ENCODE peak calls at places on chromosomes 5 and 9, in six cellular contexts. R, U, M, Z, G and A are unnamed samples.

GRCh38 chr5:150589791-150590601 is 50.5 kb upstream of the SYNPO start:
- DNase-seq in R (peak; percentile 55), U (peak; percentile 60), M (peak; percentile 14), Z (no peak), G (peak; percentile 64), A (peak; percentile 62)

GRCh38 chr5:110477923-110478322 is 248.5 kb downstream of the TMEM232 start:
- DNase-seq in R (no peak), U (no peak), M (no peak), Z (no peak), G (no peak), A (no peak)

GRCh38 chr9:85863875-85864274 is 77.1 kb upstream of the NAA35 start:
- DNase-seq in R (no peak), U (no peak), M (no peak), Z (no peak), G (no peak), A (no peak)

GRCh38 chr5:87116821-87117512 is 150.7 kb upstream of the RASA1 start:
- DNase-seq in R (no peak), U (no peak), M (no peak), Z (no peak), G (no peak), A (no peak)

GRCh38 chr9:91623004-91623403 is 199.4 kb upstream of the NFIL3 start:
- DNase-seq in R (no peak), U (no peak), M (no peak), Z (no peak), G (no peak), A (no peak)

GRCh38 chr5:132487841-132488555 is 2.6 kb downstream of the IRF1 start:
- DNase-seq in R (peak; percentile 24), U (peak; percentile 6), M (no peak), Z (no peak), G (no peak), A (no peak)

GRCh38 chr9:120692901-120693573 is 21.2 kb downstream of the MEGF9 start:
- DNase-seq in R (no peak), U (no peak), M (no peak), Z (no peak), G (no peak), A (no peak)

GRCh38 chr5:71969464-71969863 is 137.8 kb upstream of the MAP1B start:
- DNase-seq in R (no peak), U (no peak), M (no peak), Z (no peak), G (no peak), A (no peak)

GRCh38 chr5:54018438-54018837 is 291.9 kb downstream of the ARL15 start:
- DNase-seq in R (no peak), U (no peak), M (no peak), Z (no peak), G (peak; percentile 72), A (no peak)

GRCh38 chr5:153153086-153153485 is 337.4 kb upstream of the GRIA1 start:
- DNase-seq in R (no peak), U (no peak), M (no peak), Z (no peak), G (no peak), A (no peak)

GRCh38 chr9:9615086-9615485 is 997.7 kb downstream of the PTPRD start:
- DNase-seq in R (no peak), U (no peak), M (no peak), Z (no peak), G (no peak), A (no peak)

GRCh38 chr5:171770153-171770552 is 15.5 kb upstream of the SMIM23 start:
- DNase-seq in R (no peak), U (no peak), M (no peak), Z (no peak), G (peak; percentile 40), A (no peak)

GRCh38 chr5:142017832-142018427 is 5.1 kb upstream of the GNPDA1 start:
- DNase-seq in R (no peak), U (no peak), M (no peak), Z (no peak), G (no peak), A (no peak)

GRCh38 chr9:2800385-2801179 is 43.3 kb downstream of the PUM3 start:
- DNase-seq in R (no peak), U (no peak), M (no peak), Z (no peak), G (peak; percentile 57), A (no peak)

GRCh38 chr5:1777281-1778137 is 22.1 kb downstream of the MRPL36 start:
- DNase-seq in R (peak; percentile 66), U (no peak), M (no peak), Z (no peak), G (no peak), A (no peak)

GRCh38 chr5:140266471-140267200 is 36.3 kb downstream of the PFDN1 start:
- DNase-seq in R (no peak), U (no peak), M (no peak), Z (no peak), G (no peak), A (no peak)

DNA sequence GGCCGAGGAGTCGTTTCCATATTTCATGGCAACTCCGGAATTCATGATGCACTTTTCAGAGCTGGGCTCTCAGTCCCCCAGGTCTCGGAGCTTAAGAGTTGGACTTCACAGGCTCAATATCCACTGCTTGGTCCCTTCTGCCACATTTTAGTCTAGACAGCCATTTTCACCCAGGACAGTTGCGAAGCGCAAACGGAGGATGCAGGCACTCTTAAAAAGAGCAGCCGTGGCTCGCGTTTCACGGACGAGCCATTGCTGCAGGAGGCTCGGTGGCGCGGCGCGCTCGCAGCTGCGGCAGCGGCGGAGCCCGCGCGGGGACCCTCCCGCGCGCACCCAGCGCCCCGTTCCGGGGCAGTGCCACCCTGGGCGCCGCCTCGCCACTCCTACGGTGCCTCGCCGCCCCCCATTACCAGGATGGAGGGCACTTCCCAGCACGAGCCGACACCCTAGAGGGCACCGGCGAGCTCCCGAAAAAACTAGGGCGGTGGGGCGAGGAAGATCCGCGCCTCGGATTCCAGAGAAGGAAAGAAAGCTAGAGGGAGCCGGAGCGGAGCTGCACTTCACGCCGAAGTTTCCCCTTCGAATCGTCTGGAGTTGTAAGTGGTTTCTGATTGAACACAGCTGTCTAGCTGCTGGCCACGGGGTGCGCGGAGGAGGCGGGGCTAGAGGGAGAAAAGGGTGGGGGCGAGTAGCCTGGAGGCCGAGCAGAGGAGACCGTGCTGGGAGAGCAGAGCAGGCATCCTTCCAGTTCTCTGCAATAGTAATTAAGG is 140.3 kb downstream of the TSSK1B start:
- DNase-seq in R (peak; percentile 91), U (peak; percentile 82), M (peak; percentile 62), Z (peak; percentile 56), G (peak; percentile 85), A (peak; percentile 87)
- TF ChIP-seq CTCF in R (peak; percentile 54), U (no peak), M (peak; percentile 26), Z (no peak), G (peak; percentile 20), A (no peak)

DNA sequence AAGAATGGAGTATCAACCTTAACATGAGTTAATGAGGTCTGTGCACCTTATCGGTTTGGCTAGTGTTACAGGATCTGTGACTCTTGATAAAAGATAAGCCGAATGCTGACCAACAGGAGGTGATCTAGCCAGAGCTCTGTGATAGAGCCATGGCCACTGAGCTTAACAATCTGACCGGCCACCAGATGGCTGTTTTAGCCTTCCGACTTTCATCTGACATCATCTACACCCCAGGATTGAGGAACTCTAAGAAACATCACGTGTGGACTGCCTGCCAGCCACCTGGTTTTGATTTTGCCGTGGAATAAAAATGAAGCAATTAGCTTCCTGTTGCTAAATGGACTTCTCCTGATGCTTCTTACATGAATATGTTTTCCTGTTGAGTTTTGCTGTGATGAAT is 281.3 kb downstream of the CEMIP2 start:
- DNase-seq in R (no peak), U (peak; percentile 19), M (peak; percentile 30), Z (no peak), G (peak; percentile 8), A (no peak)
- TF ChIP-seq CTCF in R (no peak), U (no peak), M (peak; percentile 14), Z (peak; percentile 15), G (no peak), A (no peak)

GRCh38 chr5:109192027-109192426 is 217.7 kb downstream of the PJA2 start:
- DNase-seq in R (no peak), U (no peak), M (no peak), Z (no peak), G (no peak), A (no peak)
- TF ChIP-seq CTCF in R (no peak), U (no peak), M (no peak), Z (no peak), G (no peak), A (no peak)

GRCh38 chr9:32581512-32582143 is 8.7 kb upstream of the NDUFB6 start:
- DNase-seq in R (no peak), U (no peak), M (peak; percentile 28), Z (peak; percentile 71), G (peak; percentile 67), A (no peak)
- TF ChIP-seq CTCF in R (peak; percentile 83), U (no peak), M (peak; percentile 62), Z (peak; percentile 83), G (peak; percentile 71), A (peak; percentile 54)

GRCh38 chr9:107142430-107142829 is 140.6 kb upstream of the RAD23B start:
- DNase-seq in R (no peak), U (no peak), M (no peak), Z (no peak), G (no peak), A (no peak)
- TF ChIP-seq CTCF in R (no peak), U (no peak), M (no peak), Z (no peak), G (no peak), A (no peak)

GRCh38 chr9:83012578-83013260 is 50.2 kb downstream of the RASEF start:
- DNase-seq in R (no peak), U (no peak), M (no peak), Z (no peak), G (no peak), A (no peak)
- TF ChIP-seq CTCF in R (no peak), U (no peak), M (no peak), Z (no peak), G (no peak), A (no peak)

DNA sequence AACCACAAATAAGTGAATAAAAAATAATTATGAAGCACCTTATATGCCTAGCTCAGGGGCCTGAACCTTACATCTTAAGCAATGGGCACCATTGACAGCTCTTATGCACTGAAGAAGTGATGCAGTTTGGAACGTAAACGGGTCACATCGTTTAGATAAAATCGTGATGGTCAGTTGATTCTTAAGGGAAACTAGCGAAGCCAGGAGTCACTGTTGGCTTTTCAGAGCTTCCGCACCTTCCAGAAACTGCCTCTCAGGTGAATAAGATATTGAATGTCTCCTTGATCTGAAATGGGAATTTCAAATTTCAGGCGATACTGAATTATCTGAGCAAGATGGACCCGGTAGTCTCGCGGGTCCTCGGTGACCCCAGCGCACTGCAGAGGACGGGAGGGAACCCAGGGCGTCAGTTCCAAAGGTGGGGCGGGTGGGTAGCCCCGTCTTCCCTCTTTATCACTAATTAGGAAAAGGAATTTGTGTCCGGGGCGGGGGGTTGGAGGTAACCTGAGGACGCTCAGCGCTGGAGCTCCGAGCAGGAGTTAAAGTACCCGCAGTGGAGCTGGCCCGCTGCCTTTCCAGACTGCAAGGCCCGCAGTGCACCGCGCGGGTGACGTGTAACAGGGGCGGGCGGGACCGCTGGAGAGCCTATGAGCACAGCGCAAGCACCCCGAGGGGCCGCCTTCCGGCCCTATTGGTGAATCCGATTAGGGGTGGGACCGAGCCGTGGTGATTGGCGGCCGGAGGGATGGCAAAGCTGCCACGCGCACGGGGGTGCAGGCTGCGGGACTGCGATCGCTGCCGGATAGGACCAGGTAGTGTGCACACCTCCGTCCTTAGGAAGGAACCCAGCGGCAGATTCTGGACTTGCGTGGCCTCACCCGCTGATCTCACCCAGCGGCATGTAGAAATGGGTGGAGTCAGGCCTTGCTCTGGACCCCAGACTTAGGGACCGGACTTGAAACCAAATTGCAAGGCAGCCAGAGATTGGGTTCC is 19.7 kb upstream of the GARNL3 start:
- DNase-seq in R (peak; percentile 97), U (peak; percentile 97), M (peak; percentile 76), Z (no peak), G (peak; percentile 99), A (peak; percentile 94)
- TF ChIP-seq CTCF in R (no peak), U (no peak), M (no peak), Z (no peak), G (no peak), A (no peak)